ENCODE peak calls at places on chromosomes 4 and X, in eight cellular contexts. One of them, this sample, is unnamed.
A peak's percentile ranks its signal among the peaks of the same experiment; 100 is the strongest.

GRCh38 chrX:120380699-120381098 is 18.8 kb downstream of the ATP1B4 start:
- DNase-seq in brain microvascular endothelial cell: no peak
- DNase-seq in Peyer's patch: no peak
- DNase-seq in astrocyte of the hippocampus: no peak
- DNase-seq in CD4-positive, alpha-beta T cell: no peak
- DNase-seq in putamen: no peak
- DNase-seq in activated T-cell treated with anti-CD3 and anti-CD28 coated beads for 48 hours: no peak
- DNase-seq in DMS153: peak; percentile 2
- DNase-seq in this sample: no peak

GRCh38 chrX:31130457-31131215 is 58.8 kb upstream of the FTHL17 start:
- DNase-seq in brain microvascular endothelial cell: no peak
- DNase-seq in Peyer's patch: no peak
- DNase-seq in astrocyte of the hippocampus: no peak
- DNase-seq in CD4-positive, alpha-beta T cell: no peak
- DNase-seq in putamen: no peak
- DNase-seq in activated T-cell treated with anti-CD3 and anti-CD28 coated beads for 48 hours: no peak
- DNase-seq in DMS153: no peak
- DNase-seq in this sample: no peak

GRCh38 chrX:113305496-113305895 is 464.9 kb upstream of the AMOT start:
- DNase-seq in brain microvascular endothelial cell: no peak
- DNase-seq in Peyer's patch: no peak
- DNase-seq in astrocyte of the hippocampus: peak; percentile 46
- DNase-seq in CD4-positive, alpha-beta T cell: no peak
- DNase-seq in putamen: no peak
- DNase-seq in activated T-cell treated with anti-CD3 and anti-CD28 coated beads for 48 hours: no peak
- DNase-seq in DMS153: no peak
- DNase-seq in this sample: peak; percentile 17

GRCh38 chr4:56981795-56982201 is 3.1 kb downstream of the POLR2B start:
- DNase-seq in brain microvascular endothelial cell: peak; percentile 53
- DNase-seq in Peyer's patch: no peak
- DNase-seq in astrocyte of the hippocampus: peak; percentile 56
- DNase-seq in CD4-positive, alpha-beta T cell: no peak
- DNase-seq in putamen: no peak
- DNase-seq in activated T-cell treated with anti-CD3 and anti-CD28 coated beads for 48 hours: no peak
- DNase-seq in DMS153: no peak
- DNase-seq in this sample: peak; percentile 44

GRCh38 chrX:144918936-144919335 is 328.4 kb upstream of the SPANXN1 start:
- DNase-seq in brain microvascular endothelial cell: peak; percentile 3
- DNase-seq in Peyer's patch: no peak
- DNase-seq in astrocyte of the hippocampus: no peak
- DNase-seq in CD4-positive, alpha-beta T cell: no peak
- DNase-seq in putamen: no peak
- DNase-seq in activated T-cell treated with anti-CD3 and anti-CD28 coated beads for 48 hours: no peak
- DNase-seq in DMS153: no peak
- DNase-seq in this sample: no peak

GRCh38 chr4:91325495-91325894 is 978.3 kb upstream of the GRID2 start:
- DNase-seq in brain microvascular endothelial cell: peak; percentile 57
- DNase-seq in Peyer's patch: peak; percentile 48
- DNase-seq in astrocyte of the hippocampus: peak; percentile 87
- DNase-seq in CD4-positive, alpha-beta T cell: no peak
- DNase-seq in putamen: peak; percentile 22
- DNase-seq in activated T-cell treated with anti-CD3 and anti-CD28 coated beads for 48 hours: no peak
- DNase-seq in DMS153: no peak
- DNase-seq in this sample: no peak

GRCh38 chrX:106862972-106863688 is 40.0 kb downstream of the RIPPLY1 start:
- DNase-seq in brain microvascular endothelial cell: peak; percentile 7
- DNase-seq in Peyer's patch: peak; percentile 63
- DNase-seq in astrocyte of the hippocampus: peak; percentile 4
- DNase-seq in CD4-positive, alpha-beta T cell: no peak
- DNase-seq in putamen: no peak
- DNase-seq in activated T-cell treated with anti-CD3 and anti-CD28 coated beads for 48 hours: no peak
- DNase-seq in DMS153: no peak
- DNase-seq in this sample: peak; percentile 4

GRCh38 chrX:96211953-96212352 is 472.7 kb upstream of the DIAPH2 start:
- DNase-seq in brain microvascular endothelial cell: no peak
- DNase-seq in Peyer's patch: no peak
- DNase-seq in astrocyte of the hippocampus: no peak
- DNase-seq in CD4-positive, alpha-beta T cell: no peak
- DNase-seq in putamen: no peak
- DNase-seq in activated T-cell treated with anti-CD3 and anti-CD28 coated beads for 48 hours: no peak
- DNase-seq in DMS153: no peak
- DNase-seq in this sample: no peak

GRCh38 chrX:9558615-9559014 is 93.8 kb downstream of the TBL1X start:
- DNase-seq in brain microvascular endothelial cell: no peak
- DNase-seq in Peyer's patch: no peak
- DNase-seq in astrocyte of the hippocampus: no peak
- DNase-seq in CD4-positive, alpha-beta T cell: no peak
- DNase-seq in putamen: no peak
- DNase-seq in activated T-cell treated with anti-CD3 and anti-CD28 coated beads for 48 hours: no peak
- DNase-seq in DMS153: no peak
- DNase-seq in this sample: no peak

GRCh38 chr4:130479020-130479419 is 1383.1 kb downstream of the C4orf33 start:
- DNase-seq in brain microvascular endothelial cell: no peak
- DNase-seq in Peyer's patch: no peak
- DNase-seq in astrocyte of the hippocampus: no peak
- DNase-seq in CD4-positive, alpha-beta T cell: no peak
- DNase-seq in putamen: no peak
- DNase-seq in activated T-cell treated with anti-CD3 and anti-CD28 coated beads for 48 hours: no peak
- DNase-seq in DMS153: no peak
- DNase-seq in this sample: no peak

GRCh38 chr4:111648056-111648455 is 497.2 kb upstream of the FAM241A start:
- DNase-seq in brain microvascular endothelial cell: no peak
- DNase-seq in Peyer's patch: no peak
- DNase-seq in astrocyte of the hippocampus: no peak
- DNase-seq in CD4-positive, alpha-beta T cell: no peak
- DNase-seq in putamen: no peak
- DNase-seq in activated T-cell treated with anti-CD3 and anti-CD28 coated beads for 48 hours: no peak
- DNase-seq in DMS153: no peak
- DNase-seq in this sample: no peak

GRCh38 chr4:159016527-159017137 is 86.2 kb upstream of the RAPGEF2 start:
- DNase-seq in brain microvascular endothelial cell: no peak
- DNase-seq in Peyer's patch: no peak
- DNase-seq in astrocyte of the hippocampus: peak; percentile 55
- DNase-seq in CD4-positive, alpha-beta T cell: no peak
- DNase-seq in putamen: no peak
- DNase-seq in activated T-cell treated with anti-CD3 and anti-CD28 coated beads for 48 hours: no peak
- DNase-seq in DMS153: no peak
- DNase-seq in this sample: peak; percentile 33

GRCh38 chr4:185213829-185214228 is 4.4 kb downstream of the SNX25 start:
- DNase-seq in brain microvascular endothelial cell: no peak
- DNase-seq in Peyer's patch: peak; percentile 62
- DNase-seq in astrocyte of the hippocampus: no peak
- DNase-seq in CD4-positive, alpha-beta T cell: no peak
- DNase-seq in putamen: no peak
- DNase-seq in activated T-cell treated with anti-CD3 and anti-CD28 coated beads for 48 hours: no peak
- DNase-seq in DMS153: no peak
- DNase-seq in this sample: no peak

GRCh38 chr4:88737304-88738015 is 39.8 kb upstream of the NAP1L5 start:
- DNase-seq in brain microvascular endothelial cell: no peak
- DNase-seq in Peyer's patch: no peak
- DNase-seq in astrocyte of the hippocampus: peak; percentile 42
- DNase-seq in CD4-positive, alpha-beta T cell: no peak
- DNase-seq in putamen: no peak
- DNase-seq in activated T-cell treated with anti-CD3 and anti-CD28 coated beads for 48 hours: no peak
- DNase-seq in DMS153: no peak
- DNase-seq in this sample: no peak

GRCh38 chrX:45007598-45007997 is 134.6 kb downstream of the KDM6A start:
- DNase-seq in brain microvascular endothelial cell: no peak
- DNase-seq in Peyer's patch: no peak
- DNase-seq in astrocyte of the hippocampus: no peak
- DNase-seq in CD4-positive, alpha-beta T cell: no peak
- DNase-seq in putamen: no peak
- DNase-seq in activated T-cell treated with anti-CD3 and anti-CD28 coated beads for 48 hours: no peak
- DNase-seq in DMS153: no peak
- DNase-seq in this sample: no peak

GRCh38 chr4:101977096-101977495 is 186.6 kb downstream of the BANK1 start:
- DNase-seq in brain microvascular endothelial cell: peak; percentile 96
- DNase-seq in Peyer's patch: no peak
- DNase-seq in astrocyte of the hippocampus: peak; percentile 92
- DNase-seq in CD4-positive, alpha-beta T cell: no peak
- DNase-seq in putamen: no peak
- DNase-seq in activated T-cell treated with anti-CD3 and anti-CD28 coated beads for 48 hours: no peak
- DNase-seq in DMS153: no peak
- DNase-seq in this sample: peak; percentile 29

GRCh38 chrX:12249997-12250396 is 111.7 kb downstream of the FRMPD4 start:
- DNase-seq in brain microvascular endothelial cell: peak; percentile 12
- DNase-seq in Peyer's patch: no peak
- DNase-seq in astrocyte of the hippocampus: peak; percentile 37
- DNase-seq in CD4-positive, alpha-beta T cell: no peak
- DNase-seq in putamen: no peak
- DNase-seq in activated T-cell treated with anti-CD3 and anti-CD28 coated beads for 48 hours: no peak
- DNase-seq in DMS153: no peak
- DNase-seq in this sample: no peak

GRCh38 chr4:79623125-79623905 is 215.3 kb upstream of the GK2 start:
- DNase-seq in brain microvascular endothelial cell: no peak
- DNase-seq in Peyer's patch: no peak
- DNase-seq in astrocyte of the hippocampus: peak; percentile 11
- DNase-seq in CD4-positive, alpha-beta T cell: no peak
- DNase-seq in putamen: no peak
- DNase-seq in activated T-cell treated with anti-CD3 and anti-CD28 coated beads for 48 hours: no peak
- DNase-seq in DMS153: peak; percentile 5
- DNase-seq in this sample: no peak